ENCODE peak calls at places on chromosomes 13 and 19, in eight cellular contexts. I, H, C, V, P, L, A and O are unnamed samples.

GRCh38 chr19:12938536-12939291 is at the start of gene CALR:
- DNase-seq in H (no peak), A (no peak), C (no peak), P (peak; percentile 59), L (no peak), I (peak; percentile 36), V (peak; percentile 52), O (no peak)

GRCh38 chr19:8518536-8518935 is 4.6 kb upstream of the ZNF414 start:
- DNase-seq in P (no peak), C (no peak), I (peak; percentile 18), L (no peak), V (no peak), H (no peak), A (no peak), O (no peak)

GRCh38 chr13:48161530-48162179 is 66.8 kb upstream of the MED4 start:
- DNase-seq in L (peak; percentile 12), H (no peak), C (no peak), I (no peak), P (no peak), A (no peak), V (no peak), O (peak; percentile 70)

GRCh38 chr13:46721054-46721453 is 75.9 kb downstream of the ESD start:
- DNase-seq in C (no peak), I (peak; percentile 57), V (peak; percentile 42), H (peak; percentile 47), P (peak; percentile 39), L (peak; percentile 26), A (peak; percentile 41), O (peak; percentile 66)

GRCh38 chr13:76223565-76223964 is 587.4 kb downstream of the LMO7 start:
- DNase-seq in V (no peak), L (no peak), C (no peak), I (no peak), H (no peak), A (no peak), P (no peak), O (no peak)

GRCh38 chr19:38514812-38515633 is 81.5 kb downstream of the RYR1 start:
- DNase-seq in I (peak; percentile 81), P (peak; percentile 64), V (peak; percentile 79), A (peak; percentile 75), H (no peak), C (peak; percentile 91), L (peak; percentile 85), O (peak; percentile 79)

GRCh38 chr13:106281426-106281825 is 254.0 kb downstream of the EFNB2 start:
- DNase-seq in V (no peak), L (no peak), I (no peak), A (no peak), P (no peak), C (no peak), H (no peak), O (no peak)

GRCh38 chr19:49809155-49809986 is 3.7 kb downstream of the FUZ start:
- DNase-seq in L (peak; percentile 45), I (peak; percentile 37), A (peak; percentile 67), V (peak; percentile 55), C (peak; percentile 89), P (peak; percentile 50), H (no peak), O (no peak)

GRCh38 chr13:102198418-102199322 is 203.2 kb downstream of the FGF14 start:
- DNase-seq in H (no peak), C (no peak), P (no peak), L (no peak), I (no peak), V (no peak), A (no peak), O (no peak)

GRCh38 chr13:71864981-71865857 is 1.8 kb downstream of the DACH1 start:
- DNase-seq in I (no peak), V (no peak), P (peak; percentile 51), A (no peak), H (no peak), C (peak; percentile 73), L (peak; percentile 40), O (peak; percentile 56)

GRCh38 chr19:19816679-19817078 is 4.9 kb downstream of the ZNF506 start:
- DNase-seq in A (no peak), H (no peak), L (no peak), V (no peak), P (no peak), C (peak; percentile 78), I (no peak), O (no peak)

GRCh38 chr19:18203408-18203862 is 407 bp downstream of the RAB3A start:
- DNase-seq in I (peak; percentile 59), L (peak; percentile 18), P (no peak), A (no peak), V (no peak), C (peak; percentile 85), H (peak; percentile 54), O (peak; percentile 85)

GRCh38 chr19:532578-533484 is 1.3 kb downstream of the CDC34 start:
- DNase-seq in A (peak; percentile 84), L (peak; percentile 58), C (peak; percentile 93), I (peak; percentile 55), H (peak; percentile 53), V (peak; percentile 55), P (peak; percentile 54), O (peak; percentile 78)

GRCh38 chr19:39908803-39909202 is 25.6 kb downstream of the FCGBP start:
- DNase-seq in A (no peak), C (peak; percentile 11), H (no peak), P (no peak), I (no peak), L (no peak), V (no peak), O (no peak)

GRCh38 chr19:4059931-4060620 is 6.6 kb downstream of the ZBTB7A start:
- DNase-seq in I (no peak), V (peak; percentile 46), C (peak; percentile 89), H (no peak), A (peak; percentile 50), P (peak; percentile 65), L (no peak), O (peak; percentile 85)

GRCh38 chr13:23087884-23088283 is 92.9 kb upstream of the SGCG start:
- DNase-seq in P (peak; percentile 10), V (no peak), A (peak; percentile 15), L (peak; percentile 27), I (peak; percentile 7), H (peak; percentile 16), C (no peak), O (no peak)

GRCh38 chr13:113187905-113188595 is 20.4 kb downstream of the PCID2 start:
- DNase-seq in C (no peak), V (no peak), I (no peak), H (no peak), A (no peak), L (no peak), P (no peak), O (no peak)

GRCh38 chr13:41827507-41828213 is 133.2 kb downstream of the VWA8 start:
- DNase-seq in A (no peak), C (no peak), P (peak; percentile 9), H (no peak), V (no peak), L (no peak), I (no peak), O (no peak)

GRCh38 chr19:40257096-40257517 is 28.0 kb downstream of the AKT2 start:
- DNase-seq in A (peak; percentile 42), V (no peak), C (no peak), I (no peak), H (no peak), L (no peak), P (no peak), O (no peak)

GRCh38 chr13:19860884-19861655 is 2.4 kb downstream of the ZMYM5 start:
- DNase-seq in A (peak; percentile 20), P (peak; percentile 62), I (peak; percentile 24), H (no peak), C (no peak), V (no peak), L (no peak), O (no peak)

GRCh38 chr13:41496420-41497234 is 39.3 kb downstream of the RGCC start:
- DNase-seq in P (no peak), C (peak; percentile 67), V (no peak), H (no peak), I (no peak), L (no peak), A (no peak), O (no peak)

GRCh38 chr13:112892759-112893569 is 76.0 kb upstream of the MCF2L start:
- DNase-seq in H (peak; percentile 74), C (no peak), L (no peak), I (no peak), P (peak; percentile 72), V (no peak), A (peak; percentile 55), O (no peak)

GRCh38 chr13:69300131-69300530 is 807.5 kb upstream of the ATXN8OS start:
- DNase-seq in L (no peak), A (no peak), V (no peak), P (no peak), H (no peak), C (no peak), I (no peak), O (no peak)

GRCh38 chr13:110826861-110827672 is 87.8 kb downstream of the ANKRD10 start:
- DNase-seq in C (no peak), V (no peak), P (no peak), A (peak; percentile 60), I (no peak), H (peak; percentile 90), L (no peak), O (no peak)

GRCh38 chr13:38008636-38009035 is 139.1 kb upstream of the TRPC4 start:
- DNase-seq in P (no peak), A (peak; percentile 9), L (no peak), I (no peak), C (no peak), V (no peak), H (peak; percentile 80), O (no peak)